ENCODE peak calls at places on chromosomes 6 and 20, in six cellular contexts. One of them, this sample, is unnamed.
A peak's percentile ranks its signal among the peaks of the same experiment; 100 is the strongest.

GRCh38 chr6:28922004-28922840 is 1.6 kb downstream of the TRIM27 start:
- DNase-seq in heart right ventricle: no peak
- DNase-seq in activated CD8-positive, alpha-beta T cell treated with anti-CD3 and anti-CD28 coated beads for 36 hours: peak; percentile 49
- DNase-seq in astrocyte of the spinal cord: peak; percentile 22
- DNase-seq in A549: peak; percentile 62
- DNase-seq in fibroblast of mammary gland: peak; percentile 39
- DNase-seq in this sample: peak; percentile 55

GRCh38 chr6:44430322-44430721 is 42.8 kb downstream of the CDC5L start:
- DNase-seq in heart right ventricle: no peak
- DNase-seq in astrocyte of the spinal cord: peak; percentile 51
- DNase-seq in fibroblast of mammary gland: no peak
- DNase-seq in activated CD8-positive, alpha-beta T cell treated with anti-CD3 and anti-CD28 coated beads for 36 hours: no peak
- DNase-seq in A549: no peak
- DNase-seq in this sample: peak; percentile 41

GRCh38 chr6:84777888-84778287 is 13.5 kb upstream of the TBX18 start:
- DNase-seq in A549: no peak
- DNase-seq in fibroblast of mammary gland: peak; percentile 84
- DNase-seq in activated CD8-positive, alpha-beta T cell treated with anti-CD3 and anti-CD28 coated beads for 36 hours: no peak
- DNase-seq in heart right ventricle: no peak
- DNase-seq in astrocyte of the spinal cord: peak; percentile 20
- DNase-seq in this sample: no peak

GRCh38 chr6:40806479-40806878 is 219.3 kb upstream of the LRFN2 start:
- DNase-seq in A549: no peak
- DNase-seq in heart right ventricle: no peak
- DNase-seq in activated CD8-positive, alpha-beta T cell treated with anti-CD3 and anti-CD28 coated beads for 36 hours: no peak
- DNase-seq in fibroblast of mammary gland: no peak
- DNase-seq in astrocyte of the spinal cord: no peak
- DNase-seq in this sample: no peak

GRCh38 chr6:143123081-143123480 is 62.4 kb downstream of the AIG1 start:
- DNase-seq in heart right ventricle: no peak
- DNase-seq in activated CD8-positive, alpha-beta T cell treated with anti-CD3 and anti-CD28 coated beads for 36 hours: no peak
- DNase-seq in fibroblast of mammary gland: peak; percentile 52
- DNase-seq in A549: no peak
- DNase-seq in astrocyte of the spinal cord: no peak
- DNase-seq in this sample: no peak

GRCh38 chr6:149393002-149393679 is 6.9 kb upstream of the SUMO4 start:
- DNase-seq in astrocyte of the spinal cord: no peak
- DNase-seq in activated CD8-positive, alpha-beta T cell treated with anti-CD3 and anti-CD28 coated beads for 36 hours: no peak
- DNase-seq in fibroblast of mammary gland: peak; percentile 55
- DNase-seq in A549: no peak
- DNase-seq in heart right ventricle: no peak
- DNase-seq in this sample: no peak

GRCh38 chr6:56851541-56852248 is 103.2 kb upstream of the BEND6 start:
- DNase-seq in A549: peak; percentile 46
- DNase-seq in fibroblast of mammary gland: peak; percentile 91
- DNase-seq in astrocyte of the spinal cord: peak; percentile 91
- DNase-seq in activated CD8-positive, alpha-beta T cell treated with anti-CD3 and anti-CD28 coated beads for 36 hours: peak; percentile 70
- DNase-seq in heart right ventricle: peak; percentile 80
- DNase-seq in this sample: peak; percentile 90

GRCh38 chr20:55424968-55425367 is 580.4 kb downstream of the CBLN4 start:
- DNase-seq in heart right ventricle: peak; percentile 24
- DNase-seq in activated CD8-positive, alpha-beta T cell treated with anti-CD3 and anti-CD28 coated beads for 36 hours: no peak
- DNase-seq in fibroblast of mammary gland: no peak
- DNase-seq in astrocyte of the spinal cord: no peak
- DNase-seq in A549: no peak
- DNase-seq in this sample: no peak

GRCh38 chr6:73954843-73955242 is 258.8 kb downstream of the CD109 start:
- DNase-seq in heart right ventricle: no peak
- DNase-seq in A549: no peak
- DNase-seq in activated CD8-positive, alpha-beta T cell treated with anti-CD3 and anti-CD28 coated beads for 36 hours: no peak
- DNase-seq in fibroblast of mammary gland: no peak
- DNase-seq in astrocyte of the spinal cord: no peak
- DNase-seq in this sample: no peak

GRCh38 chr6:158038291-158039177 is 56.9 kb downstream of the SYNJ2 start:
- DNase-seq in astrocyte of the spinal cord: no peak
- DNase-seq in heart right ventricle: no peak
- DNase-seq in A549: no peak
- DNase-seq in fibroblast of mammary gland: no peak
- DNase-seq in activated CD8-positive, alpha-beta T cell treated with anti-CD3 and anti-CD28 coated beads for 36 hours: no peak
- DNase-seq in this sample: no peak

GRCh38 chr6:73085362-73085975 is 139.8 kb downstream of the KHDC1L start:
- DNase-seq in activated CD8-positive, alpha-beta T cell treated with anti-CD3 and anti-CD28 coated beads for 36 hours: no peak
- DNase-seq in heart right ventricle: no peak
- DNase-seq in fibroblast of mammary gland: no peak
- DNase-seq in astrocyte of the spinal cord: peak; percentile 25
- DNase-seq in A549: no peak
- DNase-seq in this sample: no peak

GRCh38 chr6:119110601-119111548 is 32.4 kb upstream of the FAM184A start:
- DNase-seq in fibroblast of mammary gland: peak; percentile 66
- DNase-seq in activated CD8-positive, alpha-beta T cell treated with anti-CD3 and anti-CD28 coated beads for 36 hours: peak; percentile 60
- DNase-seq in astrocyte of the spinal cord: peak; percentile 70
- DNase-seq in A549: no peak
- DNase-seq in heart right ventricle: peak; percentile 55
- DNase-seq in this sample: peak; percentile 77

GRCh38 chr6:122665929-122666328 is 55.7 kb downstream of the PKIB start:
- DNase-seq in activated CD8-positive, alpha-beta T cell treated with anti-CD3 and anti-CD28 coated beads for 36 hours: no peak
- DNase-seq in A549: no peak
- DNase-seq in heart right ventricle: no peak
- DNase-seq in fibroblast of mammary gland: no peak
- DNase-seq in astrocyte of the spinal cord: no peak
- DNase-seq in this sample: no peak

GRCh38 chr6:53484409-53485280 is 60.3 kb downstream of the GCLC start:
- DNase-seq in fibroblast of mammary gland: peak; percentile 81
- DNase-seq in activated CD8-positive, alpha-beta T cell treated with anti-CD3 and anti-CD28 coated beads for 36 hours: peak; percentile 89
- DNase-seq in astrocyte of the spinal cord: peak; percentile 78
- DNase-seq in heart right ventricle: peak; percentile 82
- DNase-seq in A549: no peak
- DNase-seq in this sample: peak; percentile 90

GRCh38 chr6:47672816-47673215 is 25.6 kb upstream of the ADGRF4 start:
- DNase-seq in activated CD8-positive, alpha-beta T cell treated with anti-CD3 and anti-CD28 coated beads for 36 hours: no peak
- DNase-seq in heart right ventricle: no peak
- DNase-seq in A549: no peak
- DNase-seq in astrocyte of the spinal cord: no peak
- DNase-seq in fibroblast of mammary gland: no peak
- DNase-seq in this sample: no peak

GRCh38 chr20:11676618-11677289 is 240.9 kb upstream of the BTBD3 start:
- DNase-seq in fibroblast of mammary gland: peak; percentile 62
- DNase-seq in astrocyte of the spinal cord: peak; percentile 34
- DNase-seq in activated CD8-positive, alpha-beta T cell treated with anti-CD3 and anti-CD28 coated beads for 36 hours: peak; percentile 7
- DNase-seq in A549: peak; percentile 68
- DNase-seq in heart right ventricle: peak; percentile 56
- DNase-seq in this sample: peak; percentile 64

GRCh38 chr6:136113736-136114173 is 136.4 kb downstream of the MTFR2 start:
- DNase-seq in activated CD8-positive, alpha-beta T cell treated with anti-CD3 and anti-CD28 coated beads for 36 hours: peak; percentile 12
- DNase-seq in heart right ventricle: peak; percentile 79
- DNase-seq in A549: no peak
- DNase-seq in fibroblast of mammary gland: peak; percentile 86
- DNase-seq in astrocyte of the spinal cord: peak; percentile 83
- DNase-seq in this sample: peak; percentile 80

GRCh38 chr6:34196116-34196832 is 40.4 kb upstream of the HMGA1 start:
- DNase-seq in A549: peak; percentile 69
- DNase-seq in activated CD8-positive, alpha-beta T cell treated with anti-CD3 and anti-CD28 coated beads for 36 hours: peak; percentile 90
- DNase-seq in astrocyte of the spinal cord: peak; percentile 60
- DNase-seq in fibroblast of mammary gland: peak; percentile 66
- DNase-seq in heart right ventricle: peak; percentile 85
- DNase-seq in this sample: peak; percentile 74

GRCh38 chr20:577167-577791 is 32.8 kb downstream of the TCF15 start:
- DNase-seq in activated CD8-positive, alpha-beta T cell treated with anti-CD3 and anti-CD28 coated beads for 36 hours: no peak
- DNase-seq in heart right ventricle: no peak
- DNase-seq in astrocyte of the spinal cord: no peak
- DNase-seq in fibroblast of mammary gland: peak; percentile 38
- DNase-seq in A549: peak; percentile 55
- DNase-seq in this sample: peak; percentile 6

GRCh38 chr6:32944265-32944664 is 3.4 kb upstream of the HLA-DMB start:
- DNase-seq in A549: no peak
- DNase-seq in activated CD8-positive, alpha-beta T cell treated with anti-CD3 and anti-CD28 coated beads for 36 hours: peak; percentile 64
- DNase-seq in heart right ventricle: no peak
- DNase-seq in fibroblast of mammary gland: no peak
- DNase-seq in astrocyte of the spinal cord: no peak
- DNase-seq in this sample: no peak
- TF ChIP-seq CTCF in A549: no peak
- TF ChIP-seq CTCF in activated CD8-positive, alpha-beta T cell treated with anti-CD3 and anti-CD28 coated beads for 36 hours: no peak
- TF ChIP-seq CTCF in heart right ventricle: no peak
- TF ChIP-seq CTCF in fibroblast of mammary gland: no peak
- TF ChIP-seq CTCF in astrocyte of the spinal cord: no peak
- TF ChIP-seq CTCF in this sample: no peak

GRCh38 chr6:166420351-166420750 is 37.6 kb upstream of the MPC1 start:
- DNase-seq in heart right ventricle: no peak
- DNase-seq in activated CD8-positive, alpha-beta T cell treated with anti-CD3 and anti-CD28 coated beads for 36 hours: no peak
- DNase-seq in A549: peak; percentile 25
- DNase-seq in fibroblast of mammary gland: peak; percentile 44
- DNase-seq in astrocyte of the spinal cord: peak; percentile 23
- DNase-seq in this sample: peak; percentile 52
- TF ChIP-seq CTCF in heart right ventricle: no peak
- TF ChIP-seq CTCF in activated CD8-positive, alpha-beta T cell treated with anti-CD3 and anti-CD28 coated beads for 36 hours: no peak
- TF ChIP-seq CTCF in A549: no peak
- TF ChIP-seq CTCF in fibroblast of mammary gland: peak; percentile 8
- TF ChIP-seq CTCF in astrocyte of the spinal cord: peak; percentile 32
- TF ChIP-seq CTCF in this sample: peak; percentile 36

GRCh38 chr6:89970609-89971337 is 76.5 kb downstream of the GJA10 start:
- DNase-seq in activated CD8-positive, alpha-beta T cell treated with anti-CD3 and anti-CD28 coated beads for 36 hours: no peak
- DNase-seq in heart right ventricle: peak; percentile 48
- DNase-seq in A549: peak; percentile 12
- DNase-seq in fibroblast of mammary gland: peak; percentile 72
- DNase-seq in astrocyte of the spinal cord: peak; percentile 76
- DNase-seq in this sample: peak; percentile 69
- TF ChIP-seq CTCF in activated CD8-positive, alpha-beta T cell treated with anti-CD3 and anti-CD28 coated beads for 36 hours: no peak
- TF ChIP-seq CTCF in heart right ventricle: peak; percentile 72
- TF ChIP-seq CTCF in A549: peak; percentile 47
- TF ChIP-seq CTCF in fibroblast of mammary gland: peak; percentile 61
- TF ChIP-seq CTCF in astrocyte of the spinal cord: peak; percentile 72
- TF ChIP-seq CTCF in this sample: peak; percentile 59

GRCh38 chr6:13378669-13379590 is 50.6 kb upstream of the TBC1D7 start:
- DNase-seq in activated CD8-positive, alpha-beta T cell treated with anti-CD3 and anti-CD28 coated beads for 36 hours: no peak
- DNase-seq in astrocyte of the spinal cord: no peak
- DNase-seq in fibroblast of mammary gland: no peak
- DNase-seq in A549: no peak
- DNase-seq in heart right ventricle: no peak
- DNase-seq in this sample: no peak

GRCh38 chr6:13384966-13385365 is 56.6 kb upstream of the TBC1D7 start:
- DNase-seq in astrocyte of the spinal cord: no peak
- DNase-seq in A549: no peak
- DNase-seq in heart right ventricle: no peak
- DNase-seq in fibroblast of mammary gland: no peak
- DNase-seq in activated CD8-positive, alpha-beta T cell treated with anti-CD3 and anti-CD28 coated beads for 36 hours: no peak
- DNase-seq in this sample: no peak

GRCh38 chr6:13380761-13381160 is 52.4 kb upstream of the TBC1D7 start:
- DNase-seq in fibroblast of mammary gland: no peak
- DNase-seq in activated CD8-positive, alpha-beta T cell treated with anti-CD3 and anti-CD28 coated beads for 36 hours: no peak
- DNase-seq in heart right ventricle: no peak
- DNase-seq in astrocyte of the spinal cord: no peak
- DNase-seq in A549: no peak
- DNase-seq in this sample: no peak

GRCh38 chr6:13384506-13384905 is 56.2 kb upstream of the TBC1D7 start:
- DNase-seq in fibroblast of mammary gland: no peak
- DNase-seq in astrocyte of the spinal cord: no peak
- DNase-seq in heart right ventricle: no peak
- DNase-seq in A549: no peak
- DNase-seq in activated CD8-positive, alpha-beta T cell treated with anti-CD3 and anti-CD28 coated beads for 36 hours: no peak
- DNase-seq in this sample: no peak

GRCh38 chr6:13383280-13384163 is 55.2 kb upstream of the TBC1D7 start:
- DNase-seq in A549: no peak
- DNase-seq in astrocyte of the spinal cord: no peak
- DNase-seq in activated CD8-positive, alpha-beta T cell treated with anti-CD3 and anti-CD28 coated beads for 36 hours: peak; percentile 41
- DNase-seq in fibroblast of mammary gland: peak; percentile 19
- DNase-seq in heart right ventricle: no peak
- DNase-seq in this sample: peak; percentile 62
- TF ChIP-seq CTCF in A549: no peak
- TF ChIP-seq CTCF in astrocyte of the spinal cord: peak; percentile 7
- TF ChIP-seq CTCF in activated CD8-positive, alpha-beta T cell treated with anti-CD3 and anti-CD28 coated beads for 36 hours: no peak
- TF ChIP-seq CTCF in fibroblast of mammary gland: no peak
- TF ChIP-seq CTCF in heart right ventricle: peak; percentile 49
- TF ChIP-seq CTCF in this sample: peak; percentile 19

GRCh38 chr20:38222923-38223742 is 37.4 kb downstream of the KIAA1755 start:
- DNase-seq in A549: no peak
- DNase-seq in heart right ventricle: no peak
- DNase-seq in fibroblast of mammary gland: no peak
- DNase-seq in activated CD8-positive, alpha-beta T cell treated with anti-CD3 and anti-CD28 coated beads for 36 hours: no peak
- DNase-seq in astrocyte of the spinal cord: no peak
- DNase-seq in this sample: no peak
- TF ChIP-seq CTCF in A549: no peak
- TF ChIP-seq CTCF in heart right ventricle: no peak
- TF ChIP-seq CTCF in fibroblast of mammary gland: no peak
- TF ChIP-seq CTCF in activated CD8-positive, alpha-beta T cell treated with anti-CD3 and anti-CD28 coated beads for 36 hours: peak; percentile 42
- TF ChIP-seq CTCF in astrocyte of the spinal cord: no peak
- TF ChIP-seq CTCF in this sample: no peak

GRCh38 chr6:43276180-43277082 is 21.6 kb upstream of the SLC22A7 start:
- DNase-seq in A549: no peak
- DNase-seq in astrocyte of the spinal cord: no peak
- DNase-seq in heart right ventricle: no peak
- DNase-seq in fibroblast of mammary gland: no peak
- DNase-seq in activated CD8-positive, alpha-beta T cell treated with anti-CD3 and anti-CD28 coated beads for 36 hours: peak; percentile 64
- DNase-seq in this sample: no peak

GRCh38 chr6:43277643-43278523 is 20.2 kb upstream of the SLC22A7 start:
- DNase-seq in fibroblast of mammary gland: no peak
- DNase-seq in A549: no peak
- DNase-seq in heart right ventricle: no peak
- DNase-seq in activated CD8-positive, alpha-beta T cell treated with anti-CD3 and anti-CD28 coated beads for 36 hours: no peak
- DNase-seq in astrocyte of the spinal cord: no peak
- DNase-seq in this sample: peak; percentile 3

GRCh38 chr6:43277083-43277642 is 20.9 kb upstream of the SLC22A7 start:
- DNase-seq in A549: no peak
- DNase-seq in activated CD8-positive, alpha-beta T cell treated with anti-CD3 and anti-CD28 coated beads for 36 hours: no peak
- DNase-seq in fibroblast of mammary gland: no peak
- DNase-seq in astrocyte of the spinal cord: no peak
- DNase-seq in heart right ventricle: no peak
- DNase-seq in this sample: no peak

GRCh38 chr6:43280234-43280633 is 17.8 kb upstream of the SLC22A7 start:
- DNase-seq in fibroblast of mammary gland: no peak
- DNase-seq in A549: no peak
- DNase-seq in heart right ventricle: no peak
- DNase-seq in activated CD8-positive, alpha-beta T cell treated with anti-CD3 and anti-CD28 coated beads for 36 hours: no peak
- DNase-seq in astrocyte of the spinal cord: no peak
- DNase-seq in this sample: no peak

GRCh38 chr6:43278524-43279078 is 19.5 kb upstream of the SLC22A7 start:
- DNase-seq in A549: no peak
- DNase-seq in astrocyte of the spinal cord: peak; percentile 6
- DNase-seq in heart right ventricle: no peak
- DNase-seq in fibroblast of mammary gland: peak; percentile 8
- DNase-seq in activated CD8-positive, alpha-beta T cell treated with anti-CD3 and anti-CD28 coated beads for 36 hours: no peak
- DNase-seq in this sample: peak; percentile 26
- TF ChIP-seq CTCF in A549: no peak
- TF ChIP-seq CTCF in astrocyte of the spinal cord: no peak
- TF ChIP-seq CTCF in heart right ventricle: no peak
- TF ChIP-seq CTCF in fibroblast of mammary gland: no peak
- TF ChIP-seq CTCF in activated CD8-positive, alpha-beta T cell treated with anti-CD3 and anti-CD28 coated beads for 36 hours: no peak
- TF ChIP-seq CTCF in this sample: no peak

This sample was measured in fibroblast of the aortic adventitia.